ENCODE peak calls at places on chromosomes 4 and X, in five cellular contexts. E, X, H, L and Z are unnamed samples.

GRCh38 chr4:181863846-181864245 is 379.4 kb upstream of the TENM3 start:
- DNase-seq in E (no peak), X (no peak), H (no peak), L (no peak), Z (no peak)

GRCh38 chrX:17535229-17535628 is 160.2 kb downstream of the NHS start:
- DNase-seq in E (no peak), X (no peak), H (peak), L (no peak), Z (peak)

GRCh38 chrX:84165716-84166115 is 22.3 kb downstream of the RPS6KA6 start:
- DNase-seq in E (no peak), X (no peak), H (no peak), L (no peak), Z (no peak)

GRCh38 chr4:78704981-78705757 is 71.0 kb upstream of the BMP2K start:
- DNase-seq in E (no peak), X (no peak), H (no peak), L (no peak), Z (no peak)

GRCh38 chrX:25198253-25198652 is 182.5 kb upstream of the ARX start:
- DNase-seq in E (no peak), X (no peak), H (no peak), L (no peak), Z (no peak)

GRCh38 chr4:110900206-110900769 is 277.4 kb upstream of the PITX2 start:
- DNase-seq in E (no peak), X (no peak), H (no peak), L (no peak), Z (no peak)

GRCh38 chrX:84760560-84760959 is 243.1 kb upstream of the APOOL start:
- DNase-seq in E (no peak), X (no peak), H (no peak), L (no peak), Z (no peak)

GRCh38 chr4:34183916-34184315 is 2060.4 kb downstream of the ARAP2 start:
- DNase-seq in E (no peak), X (no peak), H (no peak), L (no peak), Z (no peak)

GRCh38 chrX:96407043-96407442 is 277.6 kb upstream of the DIAPH2 start:
- DNase-seq in E (no peak), X (no peak), H (no peak), L (peak), Z (no peak)

GRCh38 chr4:87119965-87120364 is 100.5 kb downstream of the KLHL8 start:
- DNase-seq in E (no peak), X (no peak), H (no peak), L (no peak), Z (no peak)

GRCh38 chr4:102687373-102687981 is 73.3 kb downstream of the MANBA start:
- DNase-seq in E (peak), X (no peak), H (no peak), L (no peak), Z (no peak)

GRCh38 chrX:39065051-39065871 is 264.0 kb downstream of the MID1IP1 start:
- DNase-seq in E (no peak), X (peak), H (no peak), L (no peak), Z (no peak)

GRCh38 chr4:4392501-4393183 is 5.7 kb downstream of the NSG1 start:
- DNase-seq in E (no peak), X (no peak), H (no peak), L (no peak), Z (no peak)

GRCh38 chrX:71282514-71283408 is 674 bp upstream of the NONO start:
- DNase-seq in E (peak), X (no peak), H (no peak), L (no peak), Z (no peak)

GRCh38 chrX:57964975-57965374 is 54.7 kb upstream of the ZXDA start:
- DNase-seq in E (no peak), X (no peak), H (no peak), L (no peak), Z (no peak)

GRCh38 chr4:85496933-85497332 is 22.0 kb downstream of the ARHGAP24 start:
- DNase-seq in E (no peak), X (no peak), H (no peak), L (no peak), Z (no peak)

GRCh38 chr4:134777626-134778025 is 576.0 kb upstream of the PABPC4L start:
- DNase-seq in E (no peak), X (peak), H (no peak), L (no peak), Z (no peak)

GRCh38 chrX:25029288-25029687 is 13.5 kb upstream of the ARX start:
- DNase-seq in E (no peak), X (no peak), H (no peak), L (no peak), Z (no peak)

GRCh38 chrX:155094468-155095061 is 23.3 kb downstream of the BRCC3 start:
- DNase-seq in E (no peak), X (peak), H (peak), L (no peak), Z (no peak)